ENCODE peak calls at places on chromosome 1, in five cellular contexts. W is neuronal stem cell, G is tibial nerve, X is cardiac fibroblast, Y is lower lobe of right lung. O is an unnamed sample.

GRCh38 chr1:238642231-238642630 is 744.1 kb upstream of the CHRM3 start:
- DNase-seq in X (peak), W (no peak), Y (no peak), G (no peak), O (no peak)

GRCh38 chr1:231192620-231193163 is 30.8 kb downstream of the TRIM67 start:
- DNase-seq in G (no peak), Y (peak), X (peak), W (no peak), O (no peak)

GRCh38 chr1:100100202-100100601 is 32.5 kb downstream of the SASS6 start:
- DNase-seq in X (peak), Y (no peak), W (no peak), G (no peak), O (no peak)

GRCh38 chr1:15414450-15414823 is 4.7 kb downstream of the EFHD2 start:
- DNase-seq in X (no peak), Y (no peak), G (no peak), W (no peak), O (no peak)

GRCh38 chr1:31815307-31815645 is 546 bp downstream of the SPOCD1 start:
- DNase-seq in Y (no peak), X (no peak), W (no peak), G (no peak), O (no peak)

GRCh38 chr1:222325506-222325905 is 222.4 kb downstream of the HHIPL2 start:
- DNase-seq in W (no peak), Y (no peak), G (no peak), X (no peak), O (no peak)

GRCh38 chr1:172867216-172867828 is 183.4 kb downstream of the TNFSF18 start:
- DNase-seq in X (no peak), W (no peak), G (no peak), Y (no peak), O (no peak)

GRCh38 chr1:220691039-220691684 is 999 bp downstream of the C1orf115 start:
- DNase-seq in G (no peak), X (no peak), W (no peak), Y (no peak), O (no peak)

GRCh38 chr1:3902546-3902945 is 2.5 kb upstream of the C1orf174 start:
- DNase-seq in W (no peak), X (no peak), G (no peak), Y (peak), O (no peak)

GRCh38 chr1:203290261-203291089 is 14.8 kb upstream of the BTG2 start:
- DNase-seq in Y (peak), W (peak), X (peak), G (peak), O (peak)
- H3K4me3 ChIP-seq in Y (peak), W (no peak), X (no peak), G (peak), O (no peak)

DNA sequence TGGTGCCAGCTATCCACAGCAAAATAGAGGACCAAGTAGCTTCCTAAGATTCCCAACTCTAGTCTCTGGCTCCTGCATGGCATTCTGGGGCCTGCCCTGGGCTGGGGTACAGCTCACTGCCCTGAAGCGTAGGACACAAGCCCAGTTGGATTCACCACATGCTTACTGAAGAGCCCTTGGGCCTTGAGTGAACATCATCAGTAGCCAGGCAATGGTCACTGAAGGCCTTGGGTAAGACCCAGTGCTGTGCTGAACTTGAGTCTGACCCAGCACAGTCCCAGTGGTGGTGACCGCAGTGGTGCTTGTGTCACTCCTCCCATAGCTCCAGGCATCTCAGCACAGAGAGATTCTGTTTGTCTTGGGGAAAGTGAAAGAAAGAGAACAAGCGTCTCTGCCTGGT is 7.7 kb upstream of the LCE3A start:
- DNase-seq in X (no peak), Y (no peak), W (no peak), G (no peak), O (no peak)
- H3K4me3 ChIP-seq in X (no peak), Y (no peak), W (no peak), G (no peak), O (no peak)

GRCh38 chr1:14377386-14377785 is 221.1 kb upstream of the KAZN start:
- DNase-seq in Y (no peak), G (no peak), X (peak), W (no peak), O (no peak)
- H3K4me3 ChIP-seq in Y (no peak), G (no peak), X (no peak), W (no peak), O (no peak)

GRCh38 chr1:206684003-206684402 is 702 bp upstream of the MAPKAPK2 start:
- DNase-seq in G (no peak), X (no peak), W (no peak), Y (no peak), O (no peak)
- H3K4me3 ChIP-seq in G (peak), X (no peak), W (no peak), Y (peak), O (peak)

DNA sequence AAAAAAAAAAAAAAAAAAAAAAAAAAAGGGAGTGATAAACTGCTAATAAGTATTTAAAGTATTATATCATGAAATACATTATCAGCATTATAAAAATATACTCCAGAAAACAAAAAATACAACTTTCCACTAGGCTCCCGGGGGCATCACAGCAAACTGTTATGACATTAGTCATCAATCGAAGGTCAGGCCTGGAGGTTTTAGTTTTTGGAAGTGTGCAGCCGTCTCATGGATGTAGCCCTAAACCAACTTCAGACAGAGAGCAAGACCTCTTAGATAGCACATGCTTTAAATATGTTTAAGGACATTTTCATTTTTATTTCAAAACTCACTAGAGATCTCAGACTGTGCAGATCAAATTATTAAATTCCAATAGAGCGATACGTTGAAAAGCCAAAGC is 106.3 kb downstream of the RERE start:
- DNase-seq in X (no peak), Y (no peak), G (no peak), W (no peak), O (no peak)
- H3K4me3 ChIP-seq in X (no peak), Y (no peak), G (no peak), W (no peak), O (no peak)

DNA sequence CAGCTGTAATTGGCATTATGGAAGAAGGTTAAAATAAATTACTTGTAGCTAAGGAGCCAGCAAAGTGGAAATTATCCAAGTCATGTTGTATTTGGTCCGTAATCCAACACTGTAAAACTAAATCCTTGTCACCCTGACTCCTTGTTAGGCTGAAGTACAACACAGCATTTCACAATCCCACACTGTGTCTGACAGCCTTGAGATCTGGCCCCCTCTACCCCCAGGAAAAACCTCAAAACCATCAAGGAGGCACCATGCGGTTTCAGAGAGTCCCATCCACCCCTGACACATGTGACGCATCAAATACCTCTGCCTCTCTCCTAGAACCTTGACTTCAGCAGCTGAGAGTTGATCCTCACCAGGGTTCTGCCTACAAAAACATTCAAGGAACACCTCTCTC is 41.0 kb downstream of the LMX1A start:
- DNase-seq in X (no peak), Y (no peak), W (no peak), G (no peak), O (no peak)
- H3K4me3 ChIP-seq in X (no peak), Y (no peak), W (no peak), G (no peak), O (no peak)

DNA sequence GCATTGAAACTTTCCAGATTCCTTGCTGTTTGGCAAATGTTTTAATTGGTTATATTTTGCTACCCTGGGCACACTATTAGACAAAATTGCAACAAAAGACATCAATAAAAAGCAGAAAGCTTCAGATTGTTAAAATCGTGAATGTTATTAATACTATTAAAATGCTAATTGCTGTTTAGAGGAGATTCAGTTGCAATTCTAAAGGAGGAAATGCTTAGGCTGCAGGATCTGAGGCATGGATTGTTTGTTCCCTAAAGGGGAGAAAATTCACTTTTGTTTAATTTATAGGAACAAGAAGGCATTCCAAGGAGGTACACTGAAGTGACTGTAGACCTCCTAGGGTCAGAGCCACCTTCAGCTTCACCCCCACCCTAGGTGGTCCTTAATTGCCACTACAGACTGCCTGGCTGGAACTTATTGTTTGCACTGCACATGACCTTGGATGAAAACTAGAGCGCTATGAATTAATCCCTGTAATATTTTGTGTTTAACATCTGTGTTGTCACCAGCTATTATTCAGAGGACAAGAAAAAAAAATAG is 1266.9 kb upstream of the ADGRL2 start:
- DNase-seq in W (no peak), G (no peak), X (no peak), Y (no peak), O (no peak)
- H3K4me3 ChIP-seq in W (no peak), G (no peak), X (no peak), Y (no peak), O (no peak)

O was measured in NT2/D1.